ENCODE peak calls at places on chromosomes 3 and 15, in five cellular contexts. One of them, this sample, is unnamed.

GRCh38 chr3:196440041-196440537 is 7.9 kb upstream of the UBXN7 start:
- DNase-seq in T47D: no peak
- DNase-seq in HTR-8/SVneo: no peak
- DNase-seq in RCC 7860: no peak
- DNase-seq in NCI-H1092: no peak
- DNase-seq in this sample: no peak

GRCh38 chr3:126616931-126617330 is 38.0 kb downstream of the TXNRD3 start:
- DNase-seq in T47D: no peak
- DNase-seq in HTR-8/SVneo: no peak
- DNase-seq in RCC 7860: no peak
- DNase-seq in NCI-H1092: no peak
- DNase-seq in this sample: no peak

GRCh38 chr3:142929109-142929508 is 34.4 kb downstream of the PAQR9 start:
- DNase-seq in T47D: peak
- DNase-seq in HTR-8/SVneo: peak
- DNase-seq in RCC 7860: peak
- DNase-seq in NCI-H1092: no peak
- DNase-seq in this sample: peak

GRCh38 chr15:77606142-77607034 is 26.3 kb downstream of the LINGO1 start:
- DNase-seq in T47D: no peak
- DNase-seq in HTR-8/SVneo: no peak
- DNase-seq in RCC 7860: no peak
- DNase-seq in NCI-H1092: no peak
- DNase-seq in this sample: peak

GRCh38 chr3:11477286-11477935 is 166.3 kb downstream of the VGLL4 start:
- DNase-seq in T47D: no peak
- DNase-seq in HTR-8/SVneo: no peak
- DNase-seq in RCC 7860: peak
- DNase-seq in NCI-H1092: no peak
- DNase-seq in this sample: no peak

GRCh38 chr15:84398763-84399701 is 163.5 kb downstream of the GOLGA6L4 start:
- DNase-seq in T47D: no peak
- DNase-seq in HTR-8/SVneo: no peak
- DNase-seq in RCC 7860: no peak
- DNase-seq in NCI-H1092: no peak
- DNase-seq in this sample: no peak

GRCh38 chr15:48330045-48330840 is 986 bp upstream of the DUT start:
- DNase-seq in T47D: no peak
- DNase-seq in HTR-8/SVneo: no peak
- DNase-seq in RCC 7860: no peak
- DNase-seq in NCI-H1092: no peak
- DNase-seq in this sample: no peak

GRCh38 chr3:118808743-118809142 is 225.9 kb downstream of the IGSF11 start:
- DNase-seq in T47D: no peak
- DNase-seq in HTR-8/SVneo: no peak
- DNase-seq in RCC 7860: no peak
- DNase-seq in NCI-H1092: no peak
- DNase-seq in this sample: no peak

GRCh38 chr3:53162672-53163458 is 1.9 kb downstream of the PRKCD start:
- DNase-seq in T47D: no peak
- DNase-seq in HTR-8/SVneo: no peak
- DNase-seq in RCC 7860: no peak
- DNase-seq in NCI-H1092: no peak
- DNase-seq in this sample: no peak

GRCh38 chr3:50165388-50166308 is 10.5 kb downstream of the SEMA3F start:
- DNase-seq in T47D: no peak
- DNase-seq in HTR-8/SVneo: no peak
- DNase-seq in RCC 7860: peak
- DNase-seq in NCI-H1092: no peak
- DNase-seq in this sample: no peak

GRCh38 chr3:165939141-165939540 is 101.9 kb upstream of the BCHE start:
- DNase-seq in T47D: no peak
- DNase-seq in HTR-8/SVneo: no peak
- DNase-seq in RCC 7860: no peak
- DNase-seq in NCI-H1092: no peak
- DNase-seq in this sample: no peak

GRCh38 chr15:48582472-48583235 is 62.9 kb downstream of the FBN1 start:
- DNase-seq in T47D: no peak
- DNase-seq in HTR-8/SVneo: no peak
- DNase-seq in RCC 7860: peak
- DNase-seq in NCI-H1092: no peak
- DNase-seq in this sample: peak

GRCh38 chr3:166425900-166426611 is 588.8 kb upstream of the BCHE start:
- DNase-seq in T47D: no peak
- DNase-seq in HTR-8/SVneo: no peak
- DNase-seq in RCC 7860: no peak
- DNase-seq in NCI-H1092: no peak
- DNase-seq in this sample: no peak

GRCh38 chr15:51403072-51403878 is 61.8 kb downstream of the GLDN start:
- DNase-seq in T47D: peak
- DNase-seq in HTR-8/SVneo: peak
- DNase-seq in RCC 7860: peak
- DNase-seq in NCI-H1092: no peak
- DNase-seq in this sample: peak

GRCh38 chr3:195751584-195751983 is 30.8 kb downstream of the MUC20 start:
- DNase-seq in T47D: no peak
- DNase-seq in HTR-8/SVneo: no peak
- DNase-seq in RCC 7860: no peak
- DNase-seq in NCI-H1092: no peak
- DNase-seq in this sample: no peak